ENCODE peak calls at places on chromosomes 6 and 20, in nine cellular contexts. F, R, W, K, X, G, J, U and D are unnamed samples.

GRCh38 chr20:3071610-3072529 is at the start of gene OXT:
- DNase-seq in R (no peak), X (no peak), J (peak), K (no peak), U (peak), F (no peak), G (no peak), W (no peak), D (no peak)

GRCh38 chr20:52652271-52652670 is 319.9 kb upstream of the TSHZ2 start:
- DNase-seq in X (no peak), U (no peak), K (no peak), G (no peak), R (no peak), W (no peak), F (no peak), J (no peak), D (no peak)

GRCh38 chr6:157786221-157786620 is 36.8 kb upstream of the SNX9 start:
- DNase-seq in J (no peak), R (no peak), F (no peak), K (no peak), W (no peak), U (no peak), G (no peak), X (no peak), D (no peak)

GRCh38 chr6:152482289-152482688 is 154.9 kb downstream of the SYNE1 start:
- DNase-seq in W (no peak), F (no peak), U (no peak), R (no peak), X (no peak), G (no peak), K (no peak), J (no peak), D (no peak)

GRCh38 chr6:122651604-122652003 is 41.4 kb downstream of the PKIB start:
- DNase-seq in R (no peak), U (no peak), J (no peak), W (no peak), G (peak), F (no peak), K (no peak), X (peak), D (peak)

GRCh38 chr6:40778186-40778585 is 191.0 kb upstream of the LRFN2 start:
- DNase-seq in G (peak), R (no peak), F (no peak), K (no peak), X (peak), J (no peak), W (no peak), U (no peak), D (no peak)

GRCh38 chr6:147204843-147205311 is 660 bp downstream of the STXBP5 start:
- DNase-seq in K (no peak), J (no peak), X (peak), R (no peak), W (no peak), U (no peak), F (no peak), G (no peak), D (no peak)

GRCh38 chr6:10384064-10384317 is 30.9 kb downstream of the TFAP2A start:
- DNase-seq in W (no peak), G (no peak), R (no peak), X (no peak), F (no peak), U (no peak), J (no peak), K (no peak), D (no peak)

GRCh38 chr20:38997622-38998021 is 35.5 kb downstream of the DHX35 start:
- DNase-seq in W (no peak), U (no peak), R (no peak), F (no peak), K (no peak), J (no peak), G (no peak), X (no peak), D (no peak)

GRCh38 chr6:88763160-88763559 is 200.3 kb downstream of the RNGTT start:
- DNase-seq in X (peak), K (no peak), U (no peak), J (no peak), G (peak), W (no peak), F (no peak), R (no peak), D (no peak)

GRCh38 chr20:47857994-47858557 is 72.8 kb upstream of the SULF2 start:
- DNase-seq in X (no peak), R (peak), F (no peak), G (peak), W (no peak), K (no peak), J (no peak), U (no peak), D (no peak)

GRCh38 chr20:58692579-58693225 is at the start of gene NPEPL1:
- DNase-seq in K (peak), J (peak), W (no peak), U (peak), F (no peak), R (peak), X (peak), G (peak), D (no peak)

GRCh38 chr6:36956111-36956820 is 1.7 kb downstream of the PI16 start:
- DNase-seq in K (no peak), X (peak), W (no peak), R (no peak), J (no peak), F (no peak), U (peak), G (no peak), D (no peak)

GRCh38 chr6:72748759-72749158 is 126.9 kb downstream of the KCNQ5 start:
- DNase-seq in U (no peak), J (no peak), F (peak), K (no peak), W (peak), R (no peak), G (peak), X (peak), D (peak)

GRCh38 chr20:47925603-47926002 is 140.3 kb upstream of the SULF2 start:
- DNase-seq in J (no peak), U (no peak), G (no peak), W (no peak), R (no peak), F (no peak), X (peak), K (no peak), D (no peak)

GRCh38 chr6:160661129-160661723 is 2.8 kb downstream of the LPA start:
- DNase-seq in X (no peak), J (no peak), K (no peak), G (no peak), R (no peak), U (no peak), F (no peak), W (no peak), D (no peak)

GRCh38 chr6:27810768-27811298 is 101.4 kb downstream of the OR2B2 start:
- DNase-seq in U (no peak), R (peak), J (no peak), G (no peak), X (peak), W (no peak), K (no peak), F (no peak), D (no peak)

GRCh38 chr6:108888745-108889144 is 40.5 kb downstream of the ARMC2 start:
- DNase-seq in K (no peak), F (no peak), R (no peak), X (no peak), G (no peak), J (no peak), W (no peak), U (no peak), D (no peak)

GRCh38 chr6:72905705-72906478 is 284.0 kb downstream of the KCNQ5 start:
- DNase-seq in U (no peak), X (no peak), G (no peak), R (no peak), W (no peak), K (no peak), J (no peak), F (no peak), D (no peak)

GRCh38 chr6:154767419-154767818 is 34.2 kb downstream of the SCAF8 start:
- DNase-seq in F (no peak), X (no peak), J (no peak), G (no peak), U (no peak), W (no peak), R (no peak), K (no peak), D (no peak)

GRCh38 chr6:139595183-139595582 is 220.7 kb upstream of the CITED2 start:
- DNase-seq in G (peak), K (no peak), X (no peak), W (no peak), U (no peak), F (no peak), J (no peak), R (no peak), D (no peak)

GRCh38 chr6:7727951-7728854 is 2.3 kb downstream of the BMP6 start:
- DNase-seq in X (peak), W (no peak), U (peak), G (peak), J (peak), R (no peak), K (peak), F (no peak), D (no peak)

GRCh38 chr20:62824476-62825287 is 7.8 kb downstream of the COL9A3 start:
- DNase-seq in R (peak), J (peak), U (no peak), K (peak), F (no peak), G (no peak), X (peak), W (no peak), D (no peak)

GRCh38 chr6:36387440-36388303 is at the start of gene ETV7:
- DNase-seq in F (no peak), X (peak), J (peak), W (no peak), U (peak), K (peak), G (peak), R (peak), D (no peak)

GRCh38 chr20:51185277-51185676 is 162.4 kb upstream of the KCNG1 start:
- DNase-seq in W (no peak), X (no peak), J (no peak), U (no peak), R (no peak), K (no peak), F (peak), G (no peak), D (no peak)

GRCh38 chr6:141056945-141057635 is 1075.6 kb upstream of the GJE1 start:
- DNase-seq in J (no peak), F (no peak), K (no peak), R (no peak), G (no peak), X (no peak), U (no peak), W (no peak), D (no peak)

GRCh38 chr6:17839526-17839925 is 132.8 kb upstream of the NUP153 start:
- DNase-seq in X (no peak), R (no peak), U (no peak), F (no peak), J (no peak), G (no peak), W (no peak), K (no peak), D (no peak)

GRCh38 chr6:16739329-16739801 is 21.9 kb downstream of the ATXN1 start:
- DNase-seq in K (no peak), W (no peak), U (no peak), F (no peak), X (no peak), R (no peak), J (no peak), G (no peak), D (peak)

GRCh38 chr6:157952751-157953479 is 28.7 kb upstream of the SYNJ2 start:
- DNase-seq in G (peak), J (peak), F (no peak), X (peak), K (no peak), R (no peak), U (no peak), W (no peak), D (no peak)

GRCh38 chr6:9292975-9293374 is 857.6 kb upstream of the SLC35B3 start:
- DNase-seq in K (no peak), F (no peak), J (no peak), W (no peak), G (no peak), R (no peak), X (no peak), U (no peak), D (no peak)

GRCh38 chr6:139987091-139987490 is 612.6 kb upstream of the CITED2 start:
- DNase-seq in K (no peak), X (no peak), G (no peak), U (no peak), J (no peak), F (no peak), W (no peak), R (no peak), D (no peak)

DNA sequence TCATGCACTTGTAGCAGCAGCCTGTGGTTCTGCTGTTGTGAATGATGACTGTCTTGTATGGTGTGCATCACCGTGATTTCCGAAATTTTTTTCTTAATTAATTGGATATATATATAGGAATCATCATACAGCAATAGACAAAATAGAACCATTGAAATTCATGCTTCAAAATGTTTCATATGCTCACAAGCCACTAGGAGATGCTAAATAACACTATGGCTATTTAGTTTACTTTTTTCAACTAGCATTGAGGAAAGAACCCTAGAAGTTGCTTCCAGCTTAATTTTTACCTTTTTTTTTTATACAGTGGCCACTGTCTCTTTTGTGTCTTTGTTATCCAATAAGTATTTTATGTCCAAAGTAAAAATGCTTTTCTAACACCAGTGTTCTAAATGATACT is 485.4 kb downstream of the CDKAL1 start:
- DNase-seq in U (no peak), G (peak), W (no peak), X (peak), R (no peak), K (no peak), J (no peak), F (no peak), D (no peak)
- TF ChIP-seq CTCF in U (no peak), G (peak), W (peak), X (peak), R (no peak), K (peak), J (no peak), F (peak), D (peak)

GRCh38 chr20:46586724-46587123 is 36.3 kb upstream of the OCSTAMP start:
- DNase-seq in X (no peak), U (no peak), W (no peak), F (no peak), R (no peak), K (no peak), G (no peak), J (no peak), D (no peak)

GRCh38 chr20:46583411-46584214 is 33.2 kb upstream of the OCSTAMP start:
- DNase-seq in F (no peak), J (no peak), W (no peak), U (no peak), K (no peak), R (no peak), G (no peak), X (no peak), D (no peak)

GRCh38 chr20:46581386-46581785 is 30.9 kb upstream of the OCSTAMP start:
- DNase-seq in K (no peak), U (no peak), R (no peak), X (no peak), W (no peak), J (no peak), G (no peak), F (no peak), D (no peak)

GRCh38 chr20:46582648-46583047 is 32.2 kb upstream of the OCSTAMP start:
- DNase-seq in W (no peak), G (no peak), F (no peak), R (no peak), U (no peak), X (no peak), J (no peak), K (no peak), D (no peak)

DNA sequence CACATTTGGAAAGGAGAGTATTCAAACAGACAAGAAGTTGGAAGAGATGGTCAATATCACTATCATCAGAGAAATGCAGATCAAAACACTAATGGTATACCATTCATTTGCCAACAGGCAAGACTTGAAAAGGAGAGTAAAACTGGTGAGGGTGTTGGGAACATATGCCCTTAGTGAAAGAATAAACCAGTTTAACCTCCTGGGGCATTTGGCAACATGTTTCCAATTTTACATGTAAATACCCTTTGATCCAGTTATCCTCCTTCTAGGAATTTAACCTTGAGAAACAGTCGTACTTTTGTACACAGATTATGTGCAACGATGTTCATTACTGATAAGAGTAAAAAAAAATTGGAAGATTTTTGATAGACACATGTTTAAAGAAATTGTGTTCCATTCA is 34.1 kb upstream of the OCSTAMP start:
- DNase-seq in K (no peak), J (no peak), F (no peak), X (no peak), U (no peak), W (no peak), G (no peak), R (no peak), D (no peak)
- H3K4me3 ChIP-seq in K (no peak), J (no peak), F (no peak), X (no peak), U (no peak), W (no peak), G (no peak), R (no peak), D (no peak)

DNA sequence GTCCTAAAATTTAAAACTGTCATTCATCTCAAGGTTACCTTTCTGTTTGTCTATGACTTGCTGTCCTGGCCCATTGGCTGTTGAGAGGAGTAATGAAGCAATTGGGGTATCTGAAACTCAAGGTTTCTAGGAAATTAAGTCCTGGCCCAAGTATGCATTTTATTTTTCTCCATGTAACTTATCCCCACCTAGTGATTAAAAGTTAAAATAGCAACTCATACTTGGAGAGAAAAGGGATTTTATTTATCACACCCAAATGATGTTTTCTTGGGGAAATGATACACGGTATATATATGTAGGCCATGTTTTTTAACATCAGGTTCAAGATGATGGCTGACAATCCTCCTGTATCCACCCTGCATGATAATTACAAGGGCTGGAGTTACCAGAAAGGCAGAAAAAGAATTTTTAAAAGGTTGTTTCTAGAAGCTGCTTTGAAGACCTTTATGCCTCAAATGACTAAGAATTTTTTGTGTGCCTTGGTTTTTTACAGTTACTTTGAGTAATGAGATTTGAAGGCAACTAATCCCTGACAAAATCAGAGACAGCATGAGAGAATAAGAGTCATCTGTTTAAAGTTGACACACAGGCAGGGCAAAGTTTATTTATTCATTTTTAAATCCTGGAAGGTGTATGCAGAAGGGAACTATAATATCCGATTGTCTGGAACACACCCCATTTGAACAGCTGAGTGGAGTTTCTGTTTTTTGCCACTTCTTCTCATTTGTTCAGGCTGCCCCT is 28.9 kb upstream of the C6orf58 start:
- DNase-seq in W (no peak), F (no peak), R (no peak), G (peak), J (no peak), K (no peak), X (peak), U (no peak), D (no peak)
- TF ChIP-seq CTCF in W (peak), F (no peak), R (no peak), G (peak), J (no peak), K (peak), X (peak), U (no peak), D (peak)

GRCh38 chr20:20367681-20368413 is at the start of gene INSM1:
- DNase-seq in K (no peak), F (no peak), R (no peak), G (no peak), W (no peak), X (no peak), J (no peak), U (no peak), D (no peak)

GRCh38 chr20:20369353-20370086 is 1.6 kb downstream of the INSM1 start:
- DNase-seq in J (peak), W (no peak), F (no peak), R (no peak), X (peak), U (no peak), G (no peak), K (peak), D (no peak)

GRCh38 chr20:20370087-20370575 is 2.2 kb downstream of the INSM1 start:
- DNase-seq in R (no peak), G (no peak), U (no peak), W (no peak), J (no peak), K (no peak), F (no peak), X (no peak), D (no peak)

GRCh38 chr20:20366896-20367680 is 816 bp upstream of the INSM1 start:
- DNase-seq in W (no peak), U (no peak), X (no peak), F (no peak), K (peak), G (peak), R (no peak), J (no peak), D (no peak)

DNA sequence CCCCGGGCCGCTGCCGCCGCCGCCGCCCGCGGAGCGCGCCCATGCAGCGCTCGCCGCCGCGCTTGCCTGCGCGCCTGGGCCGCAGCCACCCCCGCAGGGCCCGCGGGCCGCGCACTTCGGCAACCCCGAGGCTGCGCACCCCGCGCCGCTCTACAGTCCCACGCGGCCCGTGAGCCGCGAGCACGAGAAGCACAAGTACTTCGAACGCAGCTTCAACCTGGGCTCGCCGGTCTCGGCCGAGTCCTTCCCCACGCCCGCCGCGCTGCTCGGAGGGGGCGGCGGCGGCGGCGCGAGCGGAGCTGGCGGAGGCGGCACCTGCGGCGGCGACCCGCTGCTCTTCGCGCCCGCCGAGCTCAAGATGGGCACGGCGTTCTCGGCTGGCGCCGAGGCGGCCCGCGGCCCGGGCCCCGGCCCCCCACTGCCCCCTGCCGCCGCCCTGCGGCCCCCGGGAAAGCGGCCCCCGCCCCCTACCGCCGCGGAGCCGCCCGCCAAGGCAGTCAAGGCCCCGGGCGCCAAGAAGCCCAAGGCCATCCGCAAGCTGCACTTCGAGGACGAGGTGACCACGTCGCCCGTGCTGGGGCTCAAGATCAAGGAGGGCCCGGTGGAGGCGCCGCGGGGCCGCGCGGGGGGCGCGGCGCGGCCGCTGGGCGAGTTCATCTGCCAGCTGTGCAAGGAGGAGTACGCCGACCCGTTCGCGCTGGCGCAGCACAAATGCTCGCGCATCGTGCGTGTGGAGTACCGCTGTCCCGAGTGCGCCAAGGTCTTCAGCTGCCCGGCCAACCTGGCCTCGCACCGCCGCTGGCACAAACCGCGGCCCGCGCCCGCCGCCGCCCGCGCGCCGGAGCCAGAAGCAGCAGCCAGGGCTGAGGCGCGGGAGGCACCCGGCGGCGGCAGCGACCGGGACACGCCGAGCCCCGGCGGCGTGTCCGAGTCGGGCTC is 779 bp downstream of the INSM1 start:
- DNase-seq in X (no peak), U (no peak), F (no peak), G (no peak), W (no peak), J (no peak), R (no peak), K (peak), D (no peak)
- H3K4me3 ChIP-seq in X (peak), U (peak), F (no peak), G (no peak), W (no peak), J (no peak), R (no peak), K (peak), D (no peak)